ENCODE peak calls at places on chromosome 6, in six cellular contexts. N is activated T-helper 1 cell treated with anti-CD3 and anti-CD28 coated beads, Interleukin-2, amount 50 U/mL, for 16 hours; J is pancreas; H is activated CD8-positive, alpha-beta T cell treated with anti-CD3 and anti-CD28 coated beads for 36 hours; T is effector memory CD8-positive, alpha-beta T cell; Z is GM23248. L is an unnamed sample.

GRCh38 chr6:26501482-26501986 is 1.4 kb downstream of the BTN1A1 start:
- DNase-seq in J (peak; percentile 73), T (peak; percentile 24), Z (peak; percentile 67), H (peak; percentile 51), N (peak; percentile 11), L (peak; percentile 42)

GRCh38 chr6:14072084-14072483 is 45.5 kb upstream of the CD83 start:
- DNase-seq in Z (peak; percentile 68), N (no peak), T (no peak), H (peak; percentile 52), J (no peak), L (peak; percentile 60)

GRCh38 chr6:11429577-11429976 is 108.0 kb upstream of the TMEM170B start:
- DNase-seq in N (no peak), J (no peak), Z (no peak), H (peak; percentile 60), T (no peak), L (peak; percentile 54)

GRCh38 chr6:32937230-32937633 is 3.6 kb downstream of the HLA-DMB start:
- DNase-seq in J (no peak), H (no peak), N (no peak), T (no peak), Z (no peak), L (no peak)

GRCh38 chr6:109714156-109714555 is 23.1 kb downstream of the FIG4 start:
- DNase-seq in H (no peak), N (no peak), Z (no peak), J (no peak), T (no peak), L (no peak)

GRCh38 chr6:119428647-119429046 is 79.1 kb upstream of the MAN1A1 start:
- DNase-seq in T (no peak), N (no peak), Z (peak; percentile 8), H (no peak), J (no peak), L (no peak)

GRCh38 chr6:158039571-158040050 is 57.9 kb downstream of the SYNJ2 start:
- DNase-seq in Z (no peak), T (no peak), J (peak; percentile 51), H (peak; percentile 67), N (no peak), L (peak; percentile 30)

GRCh38 chr6:7726416-7727149 is 684 bp downstream of the BMP6 start:
- DNase-seq in Z (peak; percentile 47), H (peak; percentile 7), T (no peak), J (peak; percentile 68), N (no peak), L (peak; percentile 15)

GRCh38 chr6:6333498-6333897 is 13.0 kb upstream of the F13A1 start:
- DNase-seq in J (no peak), T (no peak), H (no peak), Z (peak; percentile 24), N (no peak), L (peak; percentile 17)

GRCh38 chr6:41457303-41457670 is 88.9 kb upstream of the FOXP4 start:
- DNase-seq in N (no peak), H (no peak), J (no peak), T (no peak), Z (no peak), L (no peak)

GRCh38 chr6:105993769-105994521 is 92.2 kb upstream of the PRDM1 start:
- DNase-seq in N (peak; percentile 32), J (peak; percentile 59), T (peak; percentile 43), Z (peak; percentile 78), H (peak; percentile 54), L (peak; percentile 55)

L was measured in GM12865.